ENCODE peak calls at places on chromosomes 16 and 17, in seven cellular contexts. W, I, F, Y, R, H and O are unnamed samples.

GRCh38 chr16:12260647-12261262 is 284.2 kb downstream of the SNX29 start:
- DNase-seq in I (peak), Y (no peak), F (no peak), R (no peak), H (no peak), W (no peak), O (no peak)

GRCh38 chr17:27457405-27457730 is 1.1 kb downstream of the KSR1 start:
- DNase-seq in H (no peak), I (no peak), R (no peak), F (no peak), Y (no peak), W (no peak), O (no peak)

GRCh38 chr16:67415872-67416793 is at the start of gene ZDHHC1:
- DNase-seq in Y (peak), W (peak), I (peak), H (peak), F (peak), R (peak), O (peak)

GRCh38 chr16:67268136-67268579 is 11.2 kb upstream of the PLEKHG4 start:
- DNase-seq in R (no peak), H (no peak), I (peak), Y (peak), W (no peak), F (no peak), O (no peak)

GRCh38 chr17:18246880-18247612 is 11.5 kb downstream of the FLII start:
- DNase-seq in H (no peak), R (no peak), W (peak), I (peak), F (no peak), Y (peak), O (peak)

GRCh38 chr16:80899804-80900592 is 95.6 kb upstream of the CDYL2 start:
- DNase-seq in F (no peak), H (no peak), Y (peak), W (no peak), I (peak), R (no peak), O (no peak)

GRCh38 chr16:8776193-8776592 is 21.2 kb downstream of the TMEM186 start:
- DNase-seq in F (no peak), W (no peak), H (no peak), Y (no peak), I (no peak), R (no peak), O (no peak)

GRCh38 chr17:50203589-50204345 is 2.3 kb upstream of the COL1A1 start:
- DNase-seq in R (no peak), I (peak), F (no peak), Y (no peak), W (no peak), H (no peak), O (no peak)

GRCh38 chr16:27920391-27920891 is 143.1 kb downstream of the GSG1L start:
- DNase-seq in W (no peak), Y (no peak), H (no peak), R (no peak), I (no peak), F (no peak), O (no peak)